ENCODE peak calls at places on chromosome 1, in eight cellular contexts. Q, V, M, W, U, A, S and R are unnamed samples.

GRCh38 chr1:41710980-41711379 is 207.7 kb downstream of the HIVEP3 start:
- DNase-seq in Q (no peak), V (no peak), M (no peak), W (no peak), U (no peak), A (peak), S (no peak), R (no peak)

GRCh38 chr1:1111516-1112236 is 4.2 kb downstream of the C1orf159 start:
- DNase-seq in Q (no peak), V (no peak), M (no peak), W (no peak), U (no peak), A (no peak), S (no peak), R (no peak)

GRCh38 chr1:2023187-2023586 is 4.0 kb downstream of the GABRD start:
- DNase-seq in Q (no peak), V (no peak), M (no peak), W (no peak), U (no peak), A (no peak), S (no peak), R (no peak)

GRCh38 chr1:228109962-228110488 is 926 bp upstream of the MRPL55 start:
- DNase-seq in Q (no peak), V (no peak), M (no peak), W (no peak), U (peak), A (no peak), S (no peak), R (peak)

GRCh38 chr1:5001466-5001865 is 347.1 kb downstream of the AJAP1 start:
- DNase-seq in Q (no peak), V (no peak), M (no peak), W (no peak), U (no peak), A (no peak), S (no peak), R (no peak)

GRCh38 chr1:200888349-200888838 is 6.3 kb upstream of the INAVA start:
- DNase-seq in Q (no peak), V (no peak), M (no peak), W (no peak), U (no peak), A (no peak), S (no peak), R (no peak)

GRCh38 chr1:104878203-104878911 is 1128.7 kb downstream of the AMY1C start:
- DNase-seq in Q (no peak), V (no peak), M (no peak), W (no peak), U (no peak), A (no peak), S (no peak), R (no peak)

GRCh38 chr1:21603177-21604138 is 65.7 kb downstream of the RAP1GAP start:
- DNase-seq in Q (no peak), V (no peak), M (no peak), W (no peak), U (no peak), A (no peak), S (no peak), R (no peak)

GRCh38 chr1:79006564-79006963 is at the start of gene ADGRL4:
- DNase-seq in Q (no peak), V (peak), M (no peak), W (no peak), U (peak), A (no peak), S (peak), R (peak)

GRCh38 chr1:39090757-39091156 is 64.6 kb downstream of the NDUFS5 start:
- DNase-seq in Q (no peak), V (no peak), M (no peak), W (no peak), U (no peak), A (no peak), S (no peak), R (no peak)

GRCh38 chr1:178938959-178939317 is 68.1 kb upstream of the ANGPTL1 start:
- DNase-seq in Q (no peak), V (no peak), M (no peak), W (no peak), U (peak), A (no peak), S (peak), R (peak)

GRCh38 chr1:42940851-42941639 is 17.6 kb downstream of the SLC2A1 start:
- DNase-seq in Q (no peak), V (peak), M (no peak), W (no peak), U (peak), A (no peak), S (peak), R (no peak)

GRCh38 chr1:94803517-94804441 is 16.4 kb upstream of the SLC44A3 start:
- DNase-seq in Q (no peak), V (no peak), M (peak), W (no peak), U (no peak), A (peak), S (peak), R (no peak)

GRCh38 chr1:28934676-28935075 is 20.3 kb downstream of the EPB41 start:
- DNase-seq in Q (no peak), V (no peak), M (no peak), W (no peak), U (no peak), A (no peak), S (peak), R (no peak)